ENCODE peak calls at places on chromosomes 2 and 18, in seven cellular contexts. Z is hepatocyte, R is GM23338, T is GM23248, W is PC-3, E is MM.1S, V is HCT116. F is an unnamed sample.

GRCh38 chr2:13334545-13334944 is 617.8 kb downstream of the TRIB2 start:
- DNase-seq in T (no peak), E (no peak), R (no peak), W (no peak), V (no peak), Z (no peak), F (no peak)

GRCh38 chr2:62586981-62587380 is 81.0 kb upstream of the TMEM17 start:
- DNase-seq in W (peak), R (no peak), V (no peak), E (no peak), T (peak), Z (no peak), F (no peak)

GRCh38 chr18:31364190-31364589 is 12.4 kb upstream of the DSG4 start:
- DNase-seq in W (no peak), E (no peak), T (no peak), V (no peak), R (no peak), Z (no peak), F (no peak)

GRCh38 chr2:196113061-196113974 is 44.7 kb upstream of the DNAH7 start:
- DNase-seq in W (no peak), T (peak), Z (no peak), R (peak), E (no peak), V (no peak), F (peak)

GRCh38 chr2:111202266-111203040 is 81.7 kb downstream of the BCL2L11 start:
- DNase-seq in T (peak), R (no peak), Z (no peak), V (no peak), E (no peak), W (peak), F (no peak)

GRCh38 chr2:80621661-80622060 is 317.1 kb upstream of the LRRTM1 start:
- DNase-seq in R (no peak), V (no peak), W (no peak), Z (no peak), T (no peak), E (no peak), F (no peak)

GRCh38 chr18:12742453-12742852 is 39.6 kb downstream of the PSMG2 start:
- DNase-seq in Z (no peak), R (no peak), T (peak), V (no peak), W (peak), E (no peak), F (no peak)

GRCh38 chr18:72672364-72673151 is 128.4 kb upstream of the CBLN2 start:
- DNase-seq in E (peak), W (peak), R (peak), V (no peak), T (peak), Z (peak), F (peak)

GRCh38 chr2:128249555-128249954 is 69.1 kb downstream of the HS6ST1 start:
- DNase-seq in Z (no peak), E (no peak), R (no peak), V (no peak), W (no peak), T (no peak), F (no peak)

GRCh38 chr2:77095096-77095495 is 427.1 kb downstream of the LRRTM4 start:
- DNase-seq in Z (no peak), E (no peak), W (no peak), T (no peak), R (no peak), V (no peak), F (no peak)

GRCh38 chr2:54906711-54907110 is 143.5 kb downstream of the RTN4 start:
- DNase-seq in W (no peak), Z (no peak), T (no peak), R (peak), E (no peak), V (no peak), F (no peak)

GRCh38 chr18:27954226-27954625 is 222.7 kb downstream of the CDH2 start:
- DNase-seq in E (no peak), V (no peak), T (peak), R (no peak), Z (no peak), W (peak), F (peak)

GRCh38 chr2:186573528-186573927 is 16.3 kb upstream of the ITGAV start:
- DNase-seq in E (no peak), V (no peak), Z (no peak), T (no peak), W (no peak), R (no peak), F (no peak)

GRCh38 chr2:144518744-144519596 is 949 bp downstream of the ZEB2 start:
- DNase-seq in Z (no peak), T (peak), R (no peak), E (peak), W (no peak), V (no peak), F (no peak)

GRCh38 chr18:60358516-60358915 is 14.1 kb downstream of the MC4R start:
- DNase-seq in T (peak), V (no peak), E (no peak), W (peak), Z (no peak), R (no peak), F (no peak)

GRCh38 chr2:67612576-67612981 is 215.4 kb downstream of the ETAA1 start:
- DNase-seq in V (no peak), W (no peak), T (peak), Z (no peak), E (no peak), R (no peak), F (no peak)

GRCh38 chr2:135299656-135300244 is 231.3 kb downstream of the ZRANB3 start:
- DNase-seq in T (peak), Z (no peak), E (no peak), W (peak), V (no peak), R (no peak), F (no peak)

GRCh38 chr2:75076088-75076487 is 117.6 kb downstream of the POLE4 start:
- DNase-seq in R (no peak), E (no peak), T (no peak), Z (no peak), V (no peak), W (no peak), F (no peak)

GRCh38 chr2:43737097-43737854 is 36.6 kb upstream of the DYNC2LI1 start:
- DNase-seq in V (peak), W (peak), R (no peak), T (peak), E (no peak), Z (peak), F (no peak)

GRCh38 chr2:45777996-45778719 is 126.7 kb downstream of the PRKCE start:
- DNase-seq in V (no peak), E (peak), W (peak), T (no peak), R (no peak), Z (no peak), F (no peak)

GRCh38 chr2:146986161-146986560 is 858.7 kb upstream of the ACVR2A start:
- DNase-seq in E (no peak), R (no peak), Z (no peak), V (no peak), W (peak), T (peak), F (no peak)

GRCh38 chr2:240966457-240966905 is 31.9 kb upstream of the SNED1 start:
- DNase-seq in R (no peak), V (no peak), W (no peak), Z (no peak), E (no peak), T (no peak), F (no peak)

GRCh38 chr2:189466656-189467055 is 25.4 kb downstream of the WDR75 start:
- DNase-seq in R (peak), T (peak), V (no peak), Z (peak), W (peak), E (peak), F (peak)

GRCh38 chr18:22045221-22045918 is 124.0 kb upstream of the GATA6 start:
- DNase-seq in E (no peak), W (no peak), T (no peak), Z (peak), R (no peak), V (no peak), F (no peak)

GRCh38 chr2:14554829-14555580 is 77.5 kb upstream of the LRATD1 start:
- DNase-seq in Z (no peak), E (no peak), R (no peak), W (peak), V (no peak), T (no peak), F (no peak)

GRCh38 chr2:38120829-38121228 is 44.9 kb upstream of the CYP1B1 start:
- DNase-seq in T (no peak), R (no peak), V (no peak), E (no peak), Z (no peak), W (no peak), F (no peak)

GRCh38 chr2:233063269-233063975 is 3.3 kb downstream of the INPP5D start:
- DNase-seq in R (peak), Z (no peak), E (peak), W (no peak), V (no peak), T (no peak), F (peak)

GRCh38 chr2:23268467-23269263 is 116.3 kb upstream of the KLHL29 start:
- DNase-seq in Z (no peak), R (no peak), V (no peak), E (no peak), W (no peak), T (no peak), F (no peak)

GRCh38 chr2:218993345-218994315 is at the start of gene CRYBA2:
- DNase-seq in T (peak), V (no peak), Z (peak), E (peak), W (peak), R (peak), F (peak)

GRCh38 chr2:171132086-171132485 is 28.6 kb downstream of the TLK1 start:
- DNase-seq in E (no peak), T (no peak), W (no peak), V (no peak), Z (no peak), R (no peak), F (no peak)

GRCh38 chr2:162007447-162008040 is 66.5 kb downstream of the DPP4 start:
- DNase-seq in R (no peak), E (peak), V (no peak), Z (no peak), W (peak), T (peak), F (no peak)

GRCh38 chr2:230927711-230928341 is 2.8 kb upstream of the GPR55 start:
- DNase-seq in R (no peak), E (no peak), W (no peak), T (no peak), V (no peak), Z (no peak), F (no peak)

GRCh38 chr2:43609304-43609883 is 13.6 kb upstream of the THADA start:
- DNase-seq in V (peak), W (peak), Z (peak), T (peak), R (peak), E (peak), F (peak)

GRCh38 chr18:25141796-25142365 is 210.1 kb downstream of the ZNF521 start:
- DNase-seq in E (no peak), V (no peak), R (no peak), Z (no peak), T (no peak), W (no peak), F (no peak)

GRCh38 chr18:45024357-45025107 is 343.8 kb downstream of the SETBP1 start:
- DNase-seq in E (no peak), T (no peak), Z (no peak), R (no peak), W (no peak), V (no peak), F (no peak)

GRCh38 chr18:23137093-23137640 is 1.9 kb downstream of the CABLES1 start:
- DNase-seq in E (peak), W (no peak), R (peak), T (no peak), Z (no peak), V (no peak), F (peak)

GRCh38 chr18:49183921-49184320 is 233.2 kb upstream of the SMAD7 start:
- DNase-seq in R (no peak), V (no peak), Z (no peak), W (no peak), E (no peak), T (peak), F (peak)

GRCh38 chr2:102619414-102620319 is at the start of gene SLC9A2:
- DNase-seq in E (peak), V (no peak), W (peak), T (peak), Z (peak), R (peak), F (peak)

GRCh38 chr2:224922142-224922727 is 120.0 kb downstream of the DOCK10 start:
- DNase-seq in W (no peak), Z (no peak), E (peak), T (no peak), V (no peak), R (no peak), F (no peak)

GRCh38 chr2:165572155-165572554 is 102.7 kb downstream of the CSRNP3 start:
- DNase-seq in E (no peak), R (no peak), Z (peak), T (no peak), V (no peak), W (no peak), F (peak)

GRCh38 chr2:226137201-226137811 is 662.3 kb downstream of the IRS1 start:
- DNase-seq in R (no peak), V (no peak), Z (peak), W (peak), T (peak), E (no peak), F (no peak)
- H3K27ac ChIP-seq in R (no peak), V (peak), Z (peak), W (peak), T (no peak), E (no peak), F (no peak)

DNA sequence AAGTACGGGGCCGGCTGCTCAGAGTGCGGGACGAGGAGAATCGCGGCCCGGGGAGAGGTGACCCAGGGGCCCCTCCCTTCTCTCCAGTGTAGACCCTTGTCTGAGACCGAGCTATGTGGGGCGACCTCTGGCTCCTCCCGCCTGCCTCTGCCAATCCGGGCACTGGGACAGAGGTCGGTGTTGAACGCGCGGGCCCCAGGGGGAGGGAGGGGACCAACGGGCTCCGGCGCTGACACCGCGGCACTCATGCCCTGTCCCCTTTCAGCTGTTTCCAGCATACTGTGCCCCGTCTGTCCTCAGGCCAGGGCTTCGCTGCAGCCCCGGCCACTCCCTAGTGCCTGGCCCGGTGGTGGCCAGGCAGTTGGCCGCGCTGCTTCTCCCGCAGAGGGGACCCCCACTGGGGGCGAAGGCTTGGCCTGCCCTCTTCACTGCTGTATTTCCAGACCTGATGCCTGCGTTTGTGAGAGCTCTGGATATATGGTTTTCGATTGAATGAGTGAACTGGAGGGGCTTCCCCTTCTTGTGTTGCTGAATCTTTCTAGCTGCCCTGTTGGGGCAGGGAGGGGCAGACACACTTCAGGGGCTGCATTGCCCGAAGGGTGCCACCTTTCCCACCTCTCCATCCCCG is 809 bp downstream of the DBI start:
- DNase-seq in W (peak), E (peak), V (no peak), R (peak), Z (peak), T (peak), F (peak)
- TF ChIP-seq EZH2phosphoT487 in W (no peak), E (no peak), V (no peak), R (no peak), Z (no peak), T (no peak), F (no peak)

DNA sequence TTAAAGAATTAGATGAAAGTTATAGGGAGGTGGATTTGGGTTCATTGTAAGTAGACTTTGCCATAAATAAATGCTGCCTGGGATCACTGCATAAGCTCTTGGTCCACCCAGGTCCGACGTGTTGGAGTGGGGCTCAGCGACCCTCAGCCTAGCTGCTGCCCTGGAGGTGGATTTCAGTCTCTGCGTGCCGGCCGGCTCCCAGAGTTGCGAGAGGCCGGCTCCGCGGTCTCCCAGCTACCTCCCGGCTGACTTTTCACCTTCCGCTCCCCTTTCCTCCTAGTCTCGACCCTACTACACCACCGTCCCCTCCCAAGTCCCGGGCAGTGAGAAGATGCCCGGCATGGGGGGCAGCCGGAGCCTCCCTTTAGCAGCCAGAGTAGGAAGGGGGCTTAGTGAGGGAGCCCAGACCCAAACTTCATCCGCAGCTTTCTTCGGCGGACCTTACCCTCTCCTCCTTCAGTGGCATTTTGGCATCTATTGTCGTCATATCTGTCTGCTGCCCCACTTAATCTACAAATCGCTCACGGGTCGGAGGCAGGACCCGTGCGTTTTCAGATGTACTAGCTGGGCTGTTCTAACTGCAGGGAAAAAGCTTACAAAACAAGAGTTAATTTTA is 8.1 kb downstream of the EMX1 start:
- DNase-seq in T (no peak), E (no peak), R (peak), Z (no peak), V (no peak), W (no peak), F (peak)
- TF ChIP-seq EZH2 in T (peak), E (no peak), R (peak), Z (peak), V (no peak), W (no peak), F (peak)

DNA sequence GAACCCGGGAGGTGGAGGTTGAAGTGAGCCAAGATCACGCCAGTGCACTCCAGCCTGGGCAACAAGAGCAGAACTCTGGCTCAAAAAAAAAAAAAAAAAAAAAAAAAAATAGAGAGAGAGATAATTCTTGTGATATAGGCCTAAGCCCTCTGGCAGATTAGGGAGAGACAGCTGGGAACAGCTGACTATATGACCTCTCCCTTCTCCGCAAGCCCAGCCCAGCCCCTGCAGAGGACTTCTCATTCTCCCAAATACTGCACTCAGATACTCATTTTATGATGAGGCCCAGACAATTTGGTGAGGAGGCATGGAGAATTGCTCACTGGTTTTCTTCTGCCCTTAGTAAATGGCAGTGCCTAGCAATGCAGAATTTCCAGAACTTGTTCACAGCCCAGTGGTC is 262.0 kb downstream of the HAUS1 start:
- DNase-seq in V (no peak), E (no peak), W (no peak), Z (no peak), R (no peak), T (no peak), F (no peak)
- H3K27ac ChIP-seq in V (no peak), E (no peak), W (no peak), Z (no peak), R (no peak), T (no peak), F (no peak)

DNA sequence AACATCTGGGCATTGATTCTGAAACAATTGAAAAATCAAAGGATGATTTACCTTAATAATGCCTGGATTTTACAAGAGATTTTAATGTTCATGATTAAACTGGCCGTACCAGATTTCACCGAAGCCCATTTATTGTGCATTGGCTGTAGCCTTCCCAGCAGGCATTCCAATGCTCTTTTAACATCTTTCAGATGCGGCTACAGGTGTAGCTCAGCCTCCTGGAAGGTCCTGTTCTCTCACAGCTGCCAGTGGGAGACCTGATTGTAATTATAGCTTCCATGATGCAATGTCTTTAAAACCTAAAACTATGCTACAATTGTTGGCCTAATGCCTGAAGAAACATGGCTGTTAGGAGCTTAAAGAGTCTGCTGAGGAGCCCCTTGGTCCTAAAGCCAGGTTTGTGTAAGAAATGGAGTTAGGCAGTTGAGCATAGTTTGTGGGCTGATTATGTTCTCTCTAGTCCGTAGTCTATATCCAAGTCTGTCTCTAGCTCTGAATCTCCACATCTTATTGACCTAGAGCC is 147.4 kb downstream of the CERS6 start:
- DNase-seq in W (no peak), R (peak), Z (no peak), V (no peak), E (no peak), T (no peak), F (no peak)
- TF ChIP-seq EZH2phosphoT487 in W (no peak), R (no peak), Z (no peak), V (no peak), E (no peak), T (no peak), F (no peak)